ENCODE peak calls at places on chromosome 18, in nine cellular contexts. N is left ventricle myocardium inferior; E is NCI-H1092 treated with DMSO at 0.1 percent for 48 hours; F is HuH-7.5; D is CD4-positive, alpha-beta memory T cell; P is stromal cell of bone marrow; C is cardiac muscle cell; A is sciatic nerve; W is neural crest cell. J is an unnamed sample.

GRCh38 chr18:45628979-45629958 is 14.0 kb downstream of the SLC14A2 start:
- DNase-seq in F (no peak), D (no peak), E (no peak), A (no peak), P (no peak), C (no peak), N (no peak), W (no peak), J (no peak)

GRCh38 chr18:60981651-60982050 is 351.6 kb upstream of the CDH20 start:
- DNase-seq in N (no peak), D (no peak), P (peak; percentile 44), W (no peak), C (no peak), A (no peak), E (no peak), F (no peak), J (no peak)

GRCh38 chr18:50377061-50377798 is 2.4 kb downstream of the SKA1 start:
- DNase-seq in P (no peak), C (no peak), D (no peak), W (no peak), N (no peak), E (no peak), F (no peak), A (no peak), J (no peak)

GRCh38 chr18:8329186-8329771 is 280.0 kb upstream of the RAB12 start:
- DNase-seq in C (peak; percentile 14), W (no peak), A (no peak), E (peak; percentile 3), F (no peak), D (no peak), N (no peak), P (peak; percentile 36), J (no peak)

GRCh38 chr18:44079602-44080001 is 601.1 kb upstream of the SETBP1 start:
- DNase-seq in C (no peak), E (no peak), A (no peak), F (no peak), P (peak; percentile 27), W (no peak), N (no peak), D (no peak), J (no peak)

GRCh38 chr18:30016179-30016578 is 1026.4 kb downstream of the DSC3 start:
- DNase-seq in P (no peak), E (no peak), N (no peak), D (no peak), W (no peak), A (no peak), F (no peak), C (no peak), J (no peak)

GRCh38 chr18:35424356-35424755 is 47.2 kb upstream of the ZNF396 start:
- DNase-seq in D (no peak), A (no peak), N (no peak), P (no peak), W (no peak), E (no peak), F (no peak), C (no peak), J (no peak)

GRCh38 chr18:39795350-39795749 is 2159.7 kb upstream of the PIK3C3 start:
- DNase-seq in F (no peak), C (no peak), W (no peak), A (no peak), P (no peak), D (no peak), E (no peak), N (no peak), J (no peak)